ENCODE peak calls at places on chromosomes 7 and 10, in nine cellular contexts. Q, R, M, B, J, S, C, D and Y are unnamed samples.

GRCh38 chr7:151244871-151245346 is 3.6 kb downstream of the SMARCD3 start:
- DNase-seq in Q (no peak), R (no peak), M (peak; percentile 34), B (no peak), J (no peak), S (no peak), C (no peak), D (peak; percentile 53), Y (no peak)

GRCh38 chr10:116082211-116082610 is 190.8 kb downstream of the GFRA1 start:
- DNase-seq in Q (no peak), R (no peak), M (no peak), B (no peak), J (no peak), S (no peak), C (peak; percentile 45), D (no peak), Y (no peak)

GRCh38 chr7:7699370-7699769 is 19.0 kb downstream of the RPA3 start:
- DNase-seq in Q (no peak), R (no peak), M (no peak), B (no peak), J (no peak), S (no peak), C (no peak), D (no peak), Y (no peak)

GRCh38 chr7:43792471-43792870 is 34.0 kb downstream of the BLVRA start:
- DNase-seq in Q (no peak), R (no peak), M (no peak), B (no peak), J (no peak), S (no peak), C (no peak), D (no peak), Y (no peak)

GRCh38 chr7:674454-675410 is 51.8 kb upstream of the DNAAF5 start:
- DNase-seq in Q (peak; percentile 64), R (no peak), M (no peak), B (no peak), J (no peak), S (peak; percentile 38), C (peak; percentile 79), D (no peak), Y (no peak)

GRCh38 chr10:60433684-60434083 is 44.0 kb upstream of the ANK3 start:
- DNase-seq in Q (no peak), R (no peak), M (no peak), B (no peak), J (no peak), S (peak; percentile 77), C (peak; percentile 91), D (no peak), Y (no peak)

GRCh38 chr7:148662646-148663045 is 36.1 kb upstream of the CUL1 start:
- DNase-seq in Q (no peak), R (no peak), M (no peak), B (no peak), J (no peak), S (peak; percentile 33), C (no peak), D (no peak), Y (no peak)

GRCh38 chr7:64630496-64630895 is 35.4 kb upstream of the ZNF107 start:
- DNase-seq in Q (no peak), R (no peak), M (no peak), B (no peak), J (no peak), S (peak; percentile 52), C (peak; percentile 6), D (no peak), Y (no peak)

GRCh38 chr7:101651116-101651515 is 22.0 kb upstream of the MYL10 start:
- DNase-seq in Q (no peak), R (no peak), M (no peak), B (no peak), J (no peak), S (no peak), C (no peak), D (no peak), Y (no peak)

GRCh38 chr7:80498481-80499349 is 13.1 kb downstream of the GNAT3 start:
- DNase-seq in Q (peak; percentile 87), R (no peak), M (no peak), B (no peak), J (no peak), S (peak; percentile 65), C (peak; percentile 53), D (no peak), Y (no peak)

GRCh38 chr7:139598642-139599041 is 75.2 kb downstream of the CLEC2L start:
- DNase-seq in Q (peak; percentile 47), R (no peak), M (no peak), B (no peak), J (peak; percentile 63), S (peak; percentile 18), C (no peak), D (no peak), Y (no peak)

GRCh38 chr7:103691291-103691690 is 245.3 kb upstream of the SLC26A5 start:
- DNase-seq in Q (no peak), R (no peak), M (no peak), B (no peak), J (no peak), S (no peak), C (no peak), D (no peak), Y (no peak)

GRCh38 chr10:11319990-11320602 is 291.4 kb downstream of the USP6NL start:
- DNase-seq in Q (no peak), R (no peak), M (no peak), B (no peak), J (no peak), S (no peak), C (no peak), D (no peak), Y (no peak)

GRCh38 chr10:130799532-130799931 is 512.0 kb downstream of the TCERG1L start:
- DNase-seq in Q (no peak), R (no peak), M (no peak), B (no peak), J (no peak), S (no peak), C (no peak), D (no peak), Y (no peak)

GRCh38 chr7:1537631-1538412 is 7.3 kb downstream of the MAFK start:
- DNase-seq in Q (no peak), R (peak; percentile 93), M (peak; percentile 61), B (peak; percentile 93), J (peak; percentile 100), S (peak; percentile 99), C (peak; percentile 95), D (no peak), Y (peak; percentile 49)

GRCh38 chr10:9302142-9302746 is 1247.8 kb downstream of the GATA3 start:
- DNase-seq in Q (peak; percentile 79), R (no peak), M (no peak), B (no peak), J (peak; percentile 36), S (peak; percentile 65), C (peak; percentile 44), D (no peak), Y (no peak)

GRCh38 chr10:95225136-95225535 is 31.1 kb downstream of the ACSM6 start:
- DNase-seq in Q (no peak), R (no peak), M (no peak), B (no peak), J (no peak), S (no peak), C (no peak), D (no peak), Y (no peak)
- TF ChIP-seq CTCF in Q (no peak), R (no peak), M (no peak), B (no peak), J (no peak), S (no peak), C (no peak), D (no peak), Y (no peak)

GRCh38 chr10:133227256-133227655 is 2.8 kb upstream of the UTF1 start:
- DNase-seq in Q (no peak), R (no peak), M (no peak), B (no peak), J (no peak), S (no peak), C (no peak), D (no peak), Y (no peak)

GRCh38 chr10:133225707-133226191 is 4.3 kb upstream of the UTF1 start:
- DNase-seq in Q (no peak), R (no peak), M (no peak), B (no peak), J (no peak), S (no peak), C (peak; percentile 3), D (no peak), Y (no peak)

GRCh38 chr10:133224076-133224475 is 5.9 kb upstream of the UTF1 start:
- DNase-seq in Q (no peak), R (no peak), M (no peak), B (no peak), J (no peak), S (no peak), C (no peak), D (no peak), Y (no peak)

GRCh38 chr10:133224861-133225366 is 5.1 kb upstream of the UTF1 start:
- DNase-seq in Q (no peak), R (no peak), M (no peak), B (no peak), J (no peak), S (peak; percentile 75), C (no peak), D (no peak), Y (no peak)

DNA sequence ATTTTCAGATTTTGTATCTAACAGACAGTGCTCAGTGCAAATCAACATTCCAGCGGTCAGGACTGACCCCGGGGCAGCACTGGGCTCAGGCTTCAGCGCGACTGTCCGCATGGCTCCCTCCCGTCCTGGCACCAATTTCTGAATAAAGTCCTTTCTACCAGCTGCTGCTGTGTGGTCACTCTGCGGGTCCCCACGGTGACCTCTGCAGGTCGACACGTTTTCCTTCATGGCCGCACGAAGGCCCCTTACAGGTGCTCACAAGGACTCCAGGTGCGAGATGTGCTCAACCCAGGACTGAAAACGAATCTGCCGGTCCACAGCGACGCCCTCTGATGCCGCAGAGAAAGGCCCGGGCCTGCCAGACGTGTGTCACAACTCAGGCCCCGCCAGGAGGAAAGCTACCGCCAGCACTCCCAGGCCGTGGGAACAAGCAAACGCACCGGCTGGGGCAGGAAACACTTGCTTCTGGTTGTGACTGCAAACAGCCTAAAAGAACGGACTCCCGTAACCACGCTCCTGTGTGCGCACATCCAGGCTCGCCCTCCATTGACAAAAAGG is 3.7 kb upstream of the UTF1 start:
- DNase-seq in Q (peak; percentile 32), R (no peak), M (no peak), B (no peak), J (no peak), S (no peak), C (no peak), D (no peak), Y (no peak)
- TF ChIP-seq CTCF in Q (peak; percentile 21), R (no peak), M (no peak), B (no peak), J (no peak), S (no peak), C (no peak), D (no peak), Y (no peak)

GRCh38 chr7:142939226-142939910 is at the start of gene LLCFC1:
- DNase-seq in Q (no peak), R (no peak), M (peak; percentile 63), B (no peak), J (peak; percentile 38), S (no peak), C (no peak), D (no peak), Y (no peak)
- TF ChIP-seq CTCF in Q (no peak), R (no peak), M (peak; percentile 46), B (no peak), J (peak; percentile 67), S (no peak), C (no peak), D (no peak), Y (no peak)

DNA sequence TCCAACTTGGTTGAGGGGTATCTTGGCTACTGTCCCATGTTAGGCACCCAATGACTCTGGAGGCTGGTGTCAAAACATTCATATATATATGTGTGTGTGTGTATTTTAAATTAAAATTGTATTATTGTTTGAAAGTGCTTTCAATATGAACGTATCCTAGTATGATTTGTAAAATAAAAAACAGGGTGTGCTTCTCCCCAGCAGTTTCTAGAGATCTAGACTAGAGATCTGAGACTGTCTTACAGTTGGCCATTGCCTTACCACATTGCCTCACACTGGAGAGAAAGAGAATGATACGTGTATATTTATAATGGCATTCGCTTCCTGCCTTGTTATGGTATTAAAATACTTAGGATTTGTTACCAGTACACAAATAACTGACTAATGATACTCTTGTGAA is 1.2 kb downstream of the BAG3 start:
- DNase-seq in Q (peak; percentile 72), R (no peak), M (no peak), B (no peak), J (peak; percentile 5), S (peak; percentile 69), C (peak; percentile 70), D (no peak), Y (no peak)
- TF ChIP-seq CTCF in Q (peak; percentile 43), R (no peak), M (no peak), B (peak; percentile 33), J (no peak), S (peak; percentile 25), C (peak; percentile 22), D (no peak), Y (no peak)